ENCODE peak calls at places on chromosome 15, in eight cellular contexts. One of them, this sample, is unnamed.

GRCh38 chr15:100598655-100599054 is 3.3 kb downstream of the LINS1 start:
- DNase-seq in gastrocnemius medialis: no peak
- DNase-seq in lower leg skin: no peak
- DNase-seq in heart left ventricle: no peak
- DNase-seq in tibial nerve: no peak
- DNase-seq in IMR-90: no peak
- DNase-seq in suprapubic skin: no peak
- DNase-seq in spleen: no peak
- DNase-seq in this sample: no peak

GRCh38 chr15:33201376-33202189 is 7.1 kb upstream of the FMN1 start:
- DNase-seq in gastrocnemius medialis: peak
- DNase-seq in lower leg skin: no peak
- DNase-seq in heart left ventricle: no peak
- DNase-seq in tibial nerve: no peak
- DNase-seq in IMR-90: peak
- DNase-seq in suprapubic skin: no peak
- DNase-seq in spleen: peak
- DNase-seq in this sample: peak

GRCh38 chr15:70852501-70853269 is 1.3 kb downstream of the LARP6 start:
- DNase-seq in gastrocnemius medialis: no peak
- DNase-seq in lower leg skin: no peak
- DNase-seq in heart left ventricle: no peak
- DNase-seq in tibial nerve: no peak
- DNase-seq in IMR-90: peak
- DNase-seq in suprapubic skin: no peak
- DNase-seq in spleen: no peak
- DNase-seq in this sample: no peak

GRCh38 chr15:83845230-83845629 is 191.3 kb downstream of the ADAMTSL3 start:
- DNase-seq in gastrocnemius medialis: no peak
- DNase-seq in lower leg skin: peak
- DNase-seq in heart left ventricle: no peak
- DNase-seq in tibial nerve: peak
- DNase-seq in IMR-90: peak
- DNase-seq in suprapubic skin: no peak
- DNase-seq in spleen: no peak
- DNase-seq in this sample: no peak

GRCh38 chr15:63675263-63675662 is 78.1 kb downstream of the FBXL22 start:
- DNase-seq in gastrocnemius medialis: no peak
- DNase-seq in lower leg skin: no peak
- DNase-seq in heart left ventricle: no peak
- DNase-seq in tibial nerve: no peak
- DNase-seq in IMR-90: no peak
- DNase-seq in suprapubic skin: no peak
- DNase-seq in spleen: no peak
- DNase-seq in this sample: no peak

GRCh38 chr15:89822951-89823701 is 8.5 kb upstream of the ANPEP start:
- DNase-seq in gastrocnemius medialis: no peak
- DNase-seq in lower leg skin: no peak
- DNase-seq in heart left ventricle: no peak
- DNase-seq in tibial nerve: no peak
- DNase-seq in IMR-90: peak
- DNase-seq in suprapubic skin: no peak
- DNase-seq in spleen: peak
- DNase-seq in this sample: no peak

GRCh38 chr15:69338535-69339213 is 40.0 kb downstream of the PAQR5 start:
- DNase-seq in gastrocnemius medialis: no peak
- DNase-seq in lower leg skin: no peak
- DNase-seq in heart left ventricle: no peak
- DNase-seq in tibial nerve: no peak
- DNase-seq in IMR-90: no peak
- DNase-seq in suprapubic skin: no peak
- DNase-seq in spleen: no peak
- DNase-seq in this sample: no peak

GRCh38 chr15:69265347-69265955 is 33.3 kb upstream of the PAQR5 start:
- DNase-seq in gastrocnemius medialis: no peak
- DNase-seq in lower leg skin: no peak
- DNase-seq in heart left ventricle: no peak
- DNase-seq in tibial nerve: peak
- DNase-seq in IMR-90: peak
- DNase-seq in suprapubic skin: no peak
- DNase-seq in spleen: no peak
- DNase-seq in this sample: peak

GRCh38 chr15:56244237-56244810 is 645 bp upstream of the RFX7 start:
- DNase-seq in gastrocnemius medialis: no peak
- DNase-seq in lower leg skin: peak
- DNase-seq in heart left ventricle: peak
- DNase-seq in tibial nerve: peak
- DNase-seq in IMR-90: peak
- DNase-seq in suprapubic skin: peak
- DNase-seq in spleen: peak
- DNase-seq in this sample: peak

GRCh38 chr15:78210349-78210717 is 24.0 kb downstream of the ACSBG1 start:
- DNase-seq in gastrocnemius medialis: no peak
- DNase-seq in lower leg skin: peak
- DNase-seq in heart left ventricle: no peak
- DNase-seq in tibial nerve: no peak
- DNase-seq in IMR-90: no peak
- DNase-seq in suprapubic skin: peak
- DNase-seq in spleen: no peak
- DNase-seq in this sample: no peak

GRCh38 chr15:80186066-80186465 is 33.3 kb downstream of the FAH start:
- DNase-seq in gastrocnemius medialis: no peak
- DNase-seq in lower leg skin: no peak
- DNase-seq in heart left ventricle: no peak
- DNase-seq in tibial nerve: no peak
- DNase-seq in IMR-90: no peak
- DNase-seq in suprapubic skin: no peak
- DNase-seq in spleen: no peak
- DNase-seq in this sample: no peak

GRCh38 chr15:83930813-83931212 is 276.9 kb downstream of the ADAMTSL3 start:
- DNase-seq in gastrocnemius medialis: no peak
- DNase-seq in lower leg skin: no peak
- DNase-seq in heart left ventricle: no peak
- DNase-seq in tibial nerve: no peak
- DNase-seq in IMR-90: no peak
- DNase-seq in suprapubic skin: no peak
- DNase-seq in spleen: no peak
- DNase-seq in this sample: no peak

GRCh38 chr15:29924750-29925149 is 102.5 kb upstream of the TJP1 start:
- DNase-seq in gastrocnemius medialis: no peak
- DNase-seq in lower leg skin: no peak
- DNase-seq in heart left ventricle: no peak
- DNase-seq in tibial nerve: no peak
- DNase-seq in IMR-90: peak
- DNase-seq in suprapubic skin: no peak
- DNase-seq in spleen: no peak
- DNase-seq in this sample: no peak

GRCh38 chr15:90141646-90142045 is 39.4 kb upstream of the IDH2 start:
- DNase-seq in gastrocnemius medialis: no peak
- DNase-seq in lower leg skin: no peak
- DNase-seq in heart left ventricle: no peak
- DNase-seq in tibial nerve: no peak
- DNase-seq in IMR-90: peak
- DNase-seq in suprapubic skin: no peak
- DNase-seq in spleen: no peak
- DNase-seq in this sample: no peak

GRCh38 chr15:66822576-66822975 is 120.5 kb downstream of the SMAD6 start:
- DNase-seq in gastrocnemius medialis: no peak
- DNase-seq in lower leg skin: no peak
- DNase-seq in heart left ventricle: no peak
- DNase-seq in tibial nerve: no peak
- DNase-seq in IMR-90: no peak
- DNase-seq in suprapubic skin: peak
- DNase-seq in spleen: no peak
- DNase-seq in this sample: no peak

GRCh38 chr15:90106522-90107117 is 4.4 kb upstream of the IDH2 start:
- DNase-seq in gastrocnemius medialis: peak
- DNase-seq in lower leg skin: no peak
- DNase-seq in heart left ventricle: peak
- DNase-seq in tibial nerve: no peak
- DNase-seq in IMR-90: peak
- DNase-seq in suprapubic skin: no peak
- DNase-seq in spleen: peak
- DNase-seq in this sample: no peak

GRCh38 chr15:65832549-65833364 is 36.5 kb upstream of the RAB11A start:
- DNase-seq in gastrocnemius medialis: peak
- DNase-seq in lower leg skin: peak
- DNase-seq in heart left ventricle: peak
- DNase-seq in tibial nerve: peak
- DNase-seq in IMR-90: peak
- DNase-seq in suprapubic skin: peak
- DNase-seq in spleen: peak
- DNase-seq in this sample: peak

GRCh38 chr15:90210593-90210992 is 9.5 kb downstream of the SEMA4B start:
- DNase-seq in gastrocnemius medialis: no peak
- DNase-seq in lower leg skin: no peak
- DNase-seq in heart left ventricle: no peak
- DNase-seq in tibial nerve: no peak
- DNase-seq in IMR-90: no peak
- DNase-seq in suprapubic skin: no peak
- DNase-seq in spleen: no peak
- DNase-seq in this sample: no peak

GRCh38 chr15:99135194-99135593 is 30.3 kb downstream of the SYNM start:
- DNase-seq in gastrocnemius medialis: peak
- DNase-seq in lower leg skin: no peak
- DNase-seq in heart left ventricle: no peak
- DNase-seq in tibial nerve: no peak
- DNase-seq in IMR-90: peak
- DNase-seq in suprapubic skin: no peak
- DNase-seq in spleen: no peak
- DNase-seq in this sample: no peak

GRCh38 chr15:77909131-77909940 is 168.2 kb downstream of the TBC1D2B start:
- DNase-seq in gastrocnemius medialis: no peak
- DNase-seq in lower leg skin: no peak
- DNase-seq in heart left ventricle: peak
- DNase-seq in tibial nerve: no peak
- DNase-seq in IMR-90: no peak
- DNase-seq in suprapubic skin: peak
- DNase-seq in spleen: peak
- DNase-seq in this sample: peak

GRCh38 chr15:78224024-78224413 is 10.3 kb downstream of the ACSBG1 start:
- DNase-seq in gastrocnemius medialis: no peak
- DNase-seq in lower leg skin: no peak
- DNase-seq in heart left ventricle: no peak
- DNase-seq in tibial nerve: no peak
- DNase-seq in IMR-90: no peak
- DNase-seq in suprapubic skin: no peak
- DNase-seq in spleen: peak
- DNase-seq in this sample: no peak

GRCh38 chr15:55694652-55695150 is 48.3 kb downstream of the PRTG start:
- DNase-seq in gastrocnemius medialis: no peak
- DNase-seq in lower leg skin: no peak
- DNase-seq in heart left ventricle: no peak
- DNase-seq in tibial nerve: no peak
- DNase-seq in IMR-90: peak
- DNase-seq in suprapubic skin: no peak
- DNase-seq in spleen: no peak
- DNase-seq in this sample: no peak

GRCh38 chr15:56244811-56245576 is 1.3 kb upstream of the RFX7 start:
- DNase-seq in gastrocnemius medialis: peak
- DNase-seq in lower leg skin: peak
- DNase-seq in heart left ventricle: peak
- DNase-seq in tibial nerve: peak
- DNase-seq in IMR-90: no peak
- DNase-seq in suprapubic skin: peak
- DNase-seq in spleen: peak
- DNase-seq in this sample: peak

DNA sequence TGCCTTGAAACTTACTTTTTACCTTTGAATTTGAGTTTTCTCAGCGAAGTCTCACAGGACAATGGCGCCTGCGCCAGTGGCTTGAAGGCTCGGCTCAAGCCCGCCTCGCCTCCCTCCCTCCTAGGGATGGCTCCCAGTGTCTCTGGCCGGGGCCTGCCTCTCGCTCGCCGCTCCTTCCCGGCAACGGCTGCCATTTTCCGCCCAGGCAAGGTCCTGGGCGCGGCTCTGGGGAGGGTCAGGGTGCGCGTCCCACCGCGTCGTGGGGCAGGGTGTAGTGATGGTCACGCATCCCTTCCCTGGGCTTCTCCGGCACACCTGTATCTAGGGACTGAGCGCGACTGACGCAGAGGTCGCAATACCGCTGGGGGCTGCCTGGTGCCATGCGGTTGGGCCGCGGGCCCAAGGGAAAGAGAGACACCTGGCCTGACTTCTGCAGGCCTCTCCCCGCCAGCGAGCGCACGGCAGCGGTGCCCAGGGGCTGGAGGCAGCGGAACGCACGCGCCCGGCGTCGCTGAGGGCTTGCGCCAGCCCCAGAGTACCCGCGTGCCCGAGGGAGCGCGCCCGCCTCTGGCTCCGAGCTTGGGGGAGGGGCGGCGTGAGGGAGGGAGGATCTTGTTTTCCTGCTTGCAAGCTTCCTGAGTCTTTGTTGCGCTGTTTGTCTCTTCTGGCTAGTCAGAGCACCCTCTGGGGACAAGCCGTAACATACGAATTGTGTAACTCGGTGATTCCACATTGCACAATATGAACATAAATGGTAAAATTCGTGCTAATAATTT is 20.7 kb upstream of the FEM1B start:
- DNase-seq in gastrocnemius medialis: peak
- DNase-seq in lower leg skin: peak
- DNase-seq in heart left ventricle: peak
- DNase-seq in tibial nerve: peak
- DNase-seq in IMR-90: peak
- DNase-seq in suprapubic skin: peak
- DNase-seq in spleen: peak
- DNase-seq in this sample: peak
- TF ChIP-seq POLR2A in gastrocnemius medialis: peak
- TF ChIP-seq POLR2A in lower leg skin: no peak
- TF ChIP-seq POLR2A in heart left ventricle: no peak
- TF ChIP-seq POLR2A in tibial nerve: peak
- TF ChIP-seq POLR2A in IMR-90: no peak
- TF ChIP-seq POLR2A in suprapubic skin: no peak
- TF ChIP-seq POLR2A in spleen: peak
- TF ChIP-seq POLR2A in this sample: peak

GRCh38 chr15:40338921-40339620 is 1.7 kb downstream of the CCDC9B start:
- DNase-seq in gastrocnemius medialis: peak
- DNase-seq in lower leg skin: no peak
- DNase-seq in heart left ventricle: peak
- DNase-seq in tibial nerve: no peak
- DNase-seq in IMR-90: peak
- DNase-seq in suprapubic skin: no peak
- DNase-seq in spleen: no peak
- DNase-seq in this sample: no peak
- TF ChIP-seq POLR2A in gastrocnemius medialis: no peak
- TF ChIP-seq POLR2A in lower leg skin: no peak
- TF ChIP-seq POLR2A in heart left ventricle: no peak
- TF ChIP-seq POLR2A in tibial nerve: no peak
- TF ChIP-seq POLR2A in IMR-90: peak
- TF ChIP-seq POLR2A in suprapubic skin: no peak
- TF ChIP-seq POLR2A in spleen: no peak
- TF ChIP-seq POLR2A in this sample: no peak

GRCh38 chr15:45378149-45378912 is at the start of gene GATM:
- DNase-seq in gastrocnemius medialis: peak
- DNase-seq in lower leg skin: peak
- DNase-seq in heart left ventricle: peak
- DNase-seq in tibial nerve: peak
- DNase-seq in IMR-90: peak
- DNase-seq in suprapubic skin: peak
- DNase-seq in spleen: peak
- DNase-seq in this sample: peak
- TF ChIP-seq POLR2A in gastrocnemius medialis: peak
- TF ChIP-seq POLR2A in lower leg skin: no peak
- TF ChIP-seq POLR2A in heart left ventricle: no peak
- TF ChIP-seq POLR2A in tibial nerve: peak
- TF ChIP-seq POLR2A in IMR-90: no peak
- TF ChIP-seq POLR2A in suprapubic skin: no peak
- TF ChIP-seq POLR2A in spleen: peak
- TF ChIP-seq POLR2A in this sample: no peak

GRCh38 chr15:41331833-41332787 is at the start of gene OIP5:
- DNase-seq in gastrocnemius medialis: peak
- DNase-seq in lower leg skin: peak
- DNase-seq in heart left ventricle: peak
- DNase-seq in tibial nerve: peak
- DNase-seq in IMR-90: peak
- DNase-seq in suprapubic skin: peak
- DNase-seq in spleen: peak
- DNase-seq in this sample: peak
- TF ChIP-seq POLR2A in gastrocnemius medialis: no peak
- TF ChIP-seq POLR2A in lower leg skin: no peak
- TF ChIP-seq POLR2A in heart left ventricle: no peak
- TF ChIP-seq POLR2A in tibial nerve: no peak
- TF ChIP-seq POLR2A in IMR-90: peak
- TF ChIP-seq POLR2A in suprapubic skin: no peak
- TF ChIP-seq POLR2A in spleen: no peak
- TF ChIP-seq POLR2A in this sample: peak

This sample was measured in erythroblast.